ENCODE peak calls at places on chromosomes 7 and 10, in ten cellular contexts. One of them, this sample, is unnamed.

GRCh38 chr7:20440472-20441105 is 109.9 kb downstream of the ITGB8 start:
- DNase-seq in lower lobe of right lung: no peak
- DNase-seq in GM13976: no peak
- DNase-seq in IMR-90: peak
- DNase-seq in GM23338: peak
- DNase-seq in fibroblast of mammary gland: peak
- DNase-seq in Calu3: peak
- DNase-seq in endothelial cell of umbilical vein: peak
- DNase-seq in AG10803: peak
- DNase-seq in fibroblast of lung: peak
- DNase-seq in this sample: no peak

GRCh38 chr7:66699998-66700397 is 40.5 kb upstream of the RABGEF1 start:
- DNase-seq in lower lobe of right lung: no peak
- DNase-seq in GM13976: no peak
- DNase-seq in IMR-90: no peak
- DNase-seq in GM23338: no peak
- DNase-seq in fibroblast of mammary gland: peak
- DNase-seq in Calu3: no peak
- DNase-seq in endothelial cell of umbilical vein: no peak
- DNase-seq in AG10803: peak
- DNase-seq in fibroblast of lung: peak
- DNase-seq in this sample: no peak

GRCh38 chr10:63166742-63167258 is 33.7 kb downstream of the NRBF2 start:
- DNase-seq in lower lobe of right lung: no peak
- DNase-seq in GM13976: peak
- DNase-seq in IMR-90: peak
- DNase-seq in GM23338: peak
- DNase-seq in fibroblast of mammary gland: peak
- DNase-seq in Calu3: peak
- DNase-seq in endothelial cell of umbilical vein: peak
- DNase-seq in AG10803: peak
- DNase-seq in fibroblast of lung: peak
- DNase-seq in this sample: no peak

GRCh38 chr10:72831696-72832355 is 61.7 kb upstream of the OIT3 start:
- DNase-seq in lower lobe of right lung: no peak
- DNase-seq in GM13976: no peak
- DNase-seq in IMR-90: peak
- DNase-seq in GM23338: no peak
- DNase-seq in fibroblast of mammary gland: no peak
- DNase-seq in Calu3: no peak
- DNase-seq in endothelial cell of umbilical vein: no peak
- DNase-seq in AG10803: peak
- DNase-seq in fibroblast of lung: peak
- DNase-seq in this sample: no peak

GRCh38 chr7:102469351-102469971 is 4.7 kb downstream of the LRWD1 start:
- DNase-seq in lower lobe of right lung: no peak
- DNase-seq in GM13976: no peak
- DNase-seq in IMR-90: no peak
- DNase-seq in GM23338: no peak
- DNase-seq in fibroblast of mammary gland: no peak
- DNase-seq in Calu3: no peak
- DNase-seq in endothelial cell of umbilical vein: no peak
- DNase-seq in AG10803: no peak
- DNase-seq in fibroblast of lung: no peak
- DNase-seq in this sample: no peak

GRCh38 chr10:132551808-132552130 is 14.2 kb downstream of the INPP5A start:
- DNase-seq in lower lobe of right lung: no peak
- DNase-seq in GM13976: no peak
- DNase-seq in IMR-90: no peak
- DNase-seq in GM23338: no peak
- DNase-seq in fibroblast of mammary gland: no peak
- DNase-seq in Calu3: no peak
- DNase-seq in endothelial cell of umbilical vein: no peak
- DNase-seq in AG10803: no peak
- DNase-seq in fibroblast of lung: no peak
- DNase-seq in this sample: no peak

GRCh38 chr10:79090134-79090803 is 21.5 kb downstream of the ZMIZ1 start:
- DNase-seq in lower lobe of right lung: no peak
- DNase-seq in GM13976: no peak
- DNase-seq in IMR-90: peak
- DNase-seq in GM23338: no peak
- DNase-seq in fibroblast of mammary gland: no peak
- DNase-seq in Calu3: no peak
- DNase-seq in endothelial cell of umbilical vein: peak
- DNase-seq in AG10803: peak
- DNase-seq in fibroblast of lung: no peak
- DNase-seq in this sample: no peak

GRCh38 chr10:11901454-11902431 is 78.6 kb downstream of the PROSER2 start:
- DNase-seq in lower lobe of right lung: peak
- DNase-seq in GM13976: no peak
- DNase-seq in IMR-90: peak
- DNase-seq in GM23338: no peak
- DNase-seq in fibroblast of mammary gland: no peak
- DNase-seq in Calu3: no peak
- DNase-seq in endothelial cell of umbilical vein: peak
- DNase-seq in AG10803: no peak
- DNase-seq in fibroblast of lung: no peak
- DNase-seq in this sample: no peak

GRCh38 chr10:60453031-60453430 is 63.4 kb upstream of the ANK3 start:
- DNase-seq in lower lobe of right lung: no peak
- DNase-seq in GM13976: no peak
- DNase-seq in IMR-90: no peak
- DNase-seq in GM23338: no peak
- DNase-seq in fibroblast of mammary gland: no peak
- DNase-seq in Calu3: no peak
- DNase-seq in endothelial cell of umbilical vein: no peak
- DNase-seq in AG10803: peak
- DNase-seq in fibroblast of lung: no peak
- DNase-seq in this sample: no peak

GRCh38 chr10:60454336-60454735 is 64.7 kb upstream of the ANK3 start:
- DNase-seq in lower lobe of right lung: no peak
- DNase-seq in GM13976: no peak
- DNase-seq in IMR-90: no peak
- DNase-seq in GM23338: peak
- DNase-seq in fibroblast of mammary gland: no peak
- DNase-seq in Calu3: no peak
- DNase-seq in endothelial cell of umbilical vein: no peak
- DNase-seq in AG10803: no peak
- DNase-seq in fibroblast of lung: no peak
- DNase-seq in this sample: no peak

GRCh38 chr10:60460058-60460457 is 70.4 kb upstream of the ANK3 start:
- DNase-seq in lower lobe of right lung: no peak
- DNase-seq in GM13976: no peak
- DNase-seq in IMR-90: no peak
- DNase-seq in GM23338: no peak
- DNase-seq in fibroblast of mammary gland: no peak
- DNase-seq in Calu3: no peak
- DNase-seq in endothelial cell of umbilical vein: no peak
- DNase-seq in AG10803: no peak
- DNase-seq in fibroblast of lung: no peak
- DNase-seq in this sample: no peak

GRCh38 chr10:60461688-60462087 is 72.0 kb upstream of the ANK3 start:
- DNase-seq in lower lobe of right lung: no peak
- DNase-seq in GM13976: no peak
- DNase-seq in IMR-90: no peak
- DNase-seq in GM23338: peak
- DNase-seq in fibroblast of mammary gland: no peak
- DNase-seq in Calu3: no peak
- DNase-seq in endothelial cell of umbilical vein: no peak
- DNase-seq in AG10803: no peak
- DNase-seq in fibroblast of lung: no peak
- DNase-seq in this sample: no peak

GRCh38 chr10:60456053-60456452 is 66.4 kb upstream of the ANK3 start:
- DNase-seq in lower lobe of right lung: no peak
- DNase-seq in GM13976: no peak
- DNase-seq in IMR-90: peak
- DNase-seq in GM23338: peak
- DNase-seq in fibroblast of mammary gland: peak
- DNase-seq in Calu3: no peak
- DNase-seq in endothelial cell of umbilical vein: no peak
- DNase-seq in AG10803: no peak
- DNase-seq in fibroblast of lung: no peak
- DNase-seq in this sample: no peak
- TF ChIP-seq CTCF in lower lobe of right lung: no peak
- TF ChIP-seq CTCF in GM13976: no peak
- TF ChIP-seq CTCF in IMR-90: peak
- TF ChIP-seq CTCF in GM23338: peak
- TF ChIP-seq CTCF in fibroblast of mammary gland: peak
- TF ChIP-seq CTCF in Calu3: no peak
- TF ChIP-seq CTCF in endothelial cell of umbilical vein: no peak
- TF ChIP-seq CTCF in AG10803: peak
- TF ChIP-seq CTCF in fibroblast of lung: no peak
- TF ChIP-seq CTCF in this sample: no peak

DNA sequence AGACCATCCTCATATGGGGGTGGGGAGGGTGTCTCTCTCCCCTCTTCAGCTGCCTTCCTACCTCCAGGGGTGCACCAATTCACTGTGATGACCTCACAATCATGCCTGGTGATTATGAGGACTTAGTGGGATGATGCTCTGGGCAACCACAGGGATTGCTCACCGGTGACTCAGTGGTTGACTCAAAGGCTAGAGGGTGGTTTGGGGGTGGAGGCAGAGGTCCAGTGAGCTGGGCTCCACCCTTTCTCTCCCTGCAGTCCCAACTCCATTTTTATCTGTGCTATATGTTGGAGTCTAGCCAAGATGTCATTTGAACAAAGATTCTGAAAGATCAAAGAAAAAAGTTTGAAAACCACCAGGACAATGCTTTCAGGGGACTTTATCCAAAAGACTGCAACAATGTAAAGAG is 286.9 kb downstream of the KCNMA1 start:
- DNase-seq in lower lobe of right lung: no peak
- DNase-seq in GM13976: no peak
- DNase-seq in IMR-90: peak
- DNase-seq in GM23338: no peak
- DNase-seq in fibroblast of mammary gland: peak
- DNase-seq in Calu3: peak
- DNase-seq in endothelial cell of umbilical vein: peak
- DNase-seq in AG10803: peak
- DNase-seq in fibroblast of lung: peak
- DNase-seq in this sample: no peak
- TF ChIP-seq CTCF in lower lobe of right lung: no peak
- TF ChIP-seq CTCF in GM13976: no peak
- TF ChIP-seq CTCF in IMR-90: peak
- TF ChIP-seq CTCF in GM23338: no peak
- TF ChIP-seq CTCF in fibroblast of mammary gland: peak
- TF ChIP-seq CTCF in Calu3: no peak
- TF ChIP-seq CTCF in endothelial cell of umbilical vein: no peak
- TF ChIP-seq CTCF in AG10803: peak
- TF ChIP-seq CTCF in fibroblast of lung: no peak
- TF ChIP-seq CTCF in this sample: no peak

GRCh38 chr7:88396295-88396947 is 89.7 kb upstream of the STEAP4 start:
- DNase-seq in lower lobe of right lung: no peak
- DNase-seq in GM13976: no peak
- DNase-seq in IMR-90: no peak
- DNase-seq in GM23338: no peak
- DNase-seq in fibroblast of mammary gland: no peak
- DNase-seq in Calu3: no peak
- DNase-seq in endothelial cell of umbilical vein: peak
- DNase-seq in AG10803: no peak
- DNase-seq in fibroblast of lung: no peak
- DNase-seq in this sample: no peak

GRCh38 chr7:88402529-88402928 is 95.8 kb upstream of the STEAP4 start:
- DNase-seq in lower lobe of right lung: no peak
- DNase-seq in GM13976: no peak
- DNase-seq in IMR-90: no peak
- DNase-seq in GM23338: no peak
- DNase-seq in fibroblast of mammary gland: no peak
- DNase-seq in Calu3: no peak
- DNase-seq in endothelial cell of umbilical vein: no peak
- DNase-seq in AG10803: no peak
- DNase-seq in fibroblast of lung: no peak
- DNase-seq in this sample: no peak

GRCh38 chr7:88396948-88397322 is 90.2 kb upstream of the STEAP4 start:
- DNase-seq in lower lobe of right lung: no peak
- DNase-seq in GM13976: no peak
- DNase-seq in IMR-90: no peak
- DNase-seq in GM23338: no peak
- DNase-seq in fibroblast of mammary gland: no peak
- DNase-seq in Calu3: no peak
- DNase-seq in endothelial cell of umbilical vein: no peak
- DNase-seq in AG10803: no peak
- DNase-seq in fibroblast of lung: no peak
- DNase-seq in this sample: no peak

GRCh38 chr7:88399036-88399435 is 92.3 kb upstream of the STEAP4 start:
- DNase-seq in lower lobe of right lung: no peak
- DNase-seq in GM13976: no peak
- DNase-seq in IMR-90: no peak
- DNase-seq in GM23338: no peak
- DNase-seq in fibroblast of mammary gland: no peak
- DNase-seq in Calu3: no peak
- DNase-seq in endothelial cell of umbilical vein: no peak
- DNase-seq in AG10803: no peak
- DNase-seq in fibroblast of lung: no peak
- DNase-seq in this sample: no peak

DNA sequence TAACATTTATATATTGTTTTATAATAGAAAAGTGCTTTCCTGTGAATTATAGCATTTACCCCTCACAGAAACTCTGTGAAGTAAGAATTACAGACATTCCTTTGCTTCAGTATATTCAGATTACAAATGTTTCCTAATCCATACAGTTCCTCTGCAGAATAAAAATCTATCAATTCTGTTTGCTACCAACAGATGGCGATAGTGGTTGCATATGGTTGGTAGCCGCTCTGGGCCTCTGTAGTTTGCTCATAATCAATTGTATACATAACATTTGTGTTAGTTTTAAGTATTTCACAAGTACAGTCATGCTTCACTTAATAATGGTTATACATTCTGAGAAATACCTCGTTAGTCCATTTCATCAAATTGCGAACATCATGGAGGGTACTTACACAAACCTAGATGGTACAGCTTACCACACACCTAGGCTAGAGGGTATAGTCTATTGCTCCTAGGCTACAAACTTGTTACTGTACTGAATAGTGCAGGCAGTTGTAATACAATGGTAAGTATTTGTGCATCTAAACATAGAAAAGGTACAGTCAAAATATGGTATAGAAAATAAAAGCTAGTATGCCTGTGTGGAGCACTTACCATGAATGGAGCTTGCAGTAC is 94.4 kb upstream of the STEAP4 start:
- DNase-seq in lower lobe of right lung: no peak
- DNase-seq in GM13976: no peak
- DNase-seq in IMR-90: no peak
- DNase-seq in GM23338: peak
- DNase-seq in fibroblast of mammary gland: peak
- DNase-seq in Calu3: no peak
- DNase-seq in endothelial cell of umbilical vein: peak
- DNase-seq in AG10803: no peak
- DNase-seq in fibroblast of lung: no peak
- DNase-seq in this sample: no peak
- TF ChIP-seq CTCF in lower lobe of right lung: peak
- TF ChIP-seq CTCF in GM13976: no peak
- TF ChIP-seq CTCF in IMR-90: no peak
- TF ChIP-seq CTCF in GM23338: peak
- TF ChIP-seq CTCF in fibroblast of mammary gland: peak
- TF ChIP-seq CTCF in Calu3: peak
- TF ChIP-seq CTCF in endothelial cell of umbilical vein: peak
- TF ChIP-seq CTCF in AG10803: peak
- TF ChIP-seq CTCF in fibroblast of lung: no peak
- TF ChIP-seq CTCF in this sample: peak

GRCh38 chr10:47063858-47064257 is 152.6 kb downstream of the PTPN20 start:
- DNase-seq in lower lobe of right lung: no peak
- DNase-seq in GM13976: no peak
- DNase-seq in IMR-90: no peak
- DNase-seq in GM23338: no peak
- DNase-seq in fibroblast of mammary gland: no peak
- DNase-seq in Calu3: no peak
- DNase-seq in endothelial cell of umbilical vein: no peak
- DNase-seq in AG10803: no peak
- DNase-seq in fibroblast of lung: no peak
- DNase-seq in this sample: no peak

GRCh38 chr10:47060356-47060755 is 149.1 kb downstream of the PTPN20 start:
- DNase-seq in lower lobe of right lung: no peak
- DNase-seq in GM13976: no peak
- DNase-seq in IMR-90: no peak
- DNase-seq in GM23338: no peak
- DNase-seq in fibroblast of mammary gland: no peak
- DNase-seq in Calu3: no peak
- DNase-seq in endothelial cell of umbilical vein: no peak
- DNase-seq in AG10803: no peak
- DNase-seq in fibroblast of lung: no peak
- DNase-seq in this sample: no peak

GRCh38 chr10:47060993-47061500 is 149.8 kb downstream of the PTPN20 start:
- DNase-seq in lower lobe of right lung: no peak
- DNase-seq in GM13976: no peak
- DNase-seq in IMR-90: no peak
- DNase-seq in GM23338: no peak
- DNase-seq in fibroblast of mammary gland: no peak
- DNase-seq in Calu3: no peak
- DNase-seq in endothelial cell of umbilical vein: no peak
- DNase-seq in AG10803: no peak
- DNase-seq in fibroblast of lung: no peak
- DNase-seq in this sample: no peak

GRCh38 chr10:47061776-47062175 is 150.5 kb downstream of the PTPN20 start:
- DNase-seq in lower lobe of right lung: no peak
- DNase-seq in GM13976: no peak
- DNase-seq in IMR-90: no peak
- DNase-seq in GM23338: no peak
- DNase-seq in fibroblast of mammary gland: no peak
- DNase-seq in Calu3: no peak
- DNase-seq in endothelial cell of umbilical vein: no peak
- DNase-seq in AG10803: no peak
- DNase-seq in fibroblast of lung: no peak
- DNase-seq in this sample: no peak

DNA sequence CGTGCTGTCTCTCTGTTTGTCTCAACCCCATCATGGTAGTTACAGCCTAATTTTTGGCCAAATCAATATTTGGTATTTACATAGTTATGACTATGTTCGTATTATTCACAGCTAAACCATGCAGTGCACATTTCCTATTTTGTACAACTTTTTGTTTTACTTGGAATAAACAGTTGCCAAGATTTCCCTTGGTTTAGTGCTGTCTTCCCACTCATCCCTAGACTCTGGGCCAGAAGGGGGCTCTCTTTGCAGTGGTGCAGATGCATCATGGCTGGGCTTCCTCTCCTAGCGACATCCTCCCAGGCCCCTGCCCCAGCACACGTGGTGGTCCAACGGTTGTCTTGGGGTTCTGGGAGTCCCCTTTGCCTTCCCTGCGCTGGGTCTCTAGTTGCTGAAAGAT is 151.6 kb downstream of the PTPN20 start:
- DNase-seq in lower lobe of right lung: no peak
- DNase-seq in GM13976: no peak
- DNase-seq in IMR-90: peak
- DNase-seq in GM23338: peak
- DNase-seq in fibroblast of mammary gland: peak
- DNase-seq in Calu3: no peak
- DNase-seq in endothelial cell of umbilical vein: no peak
- DNase-seq in AG10803: peak
- DNase-seq in fibroblast of lung: peak
- DNase-seq in this sample: no peak
- TF ChIP-seq CTCF in lower lobe of right lung: no peak
- TF ChIP-seq CTCF in GM13976: no peak
- TF ChIP-seq CTCF in IMR-90: peak
- TF ChIP-seq CTCF in GM23338: peak
- TF ChIP-seq CTCF in fibroblast of mammary gland: peak
- TF ChIP-seq CTCF in Calu3: peak
- TF ChIP-seq CTCF in endothelial cell of umbilical vein: no peak
- TF ChIP-seq CTCF in AG10803: peak
- TF ChIP-seq CTCF in fibroblast of lung: peak
- TF ChIP-seq CTCF in this sample: no peak

This sample was measured in natural killer cell.